ENCODE peak calls at places on chromosomes 5 and 9, in ten cellular contexts. X is breast epithelium, O is SK-N-SH, T is GM12891, D is H1, E is sigmoid colon, Y is HCT116, W is vagina, U is stomach, V is prostate gland. L is an unnamed sample.

GRCh38 chr9:119322137-119322695 is 47.0 kb downstream of the BRINP1 start:
- DNase-seq in X (no peak), O (no peak), T (no peak), D (no peak), E (no peak), Y (no peak), W (no peak), U (no peak), V (no peak), L (no peak)

GRCh38 chr5:139371482-139372435 is 11.3 kb downstream of the SLC23A1 start:
- DNase-seq in X (no peak), O (no peak), T (no peak), D (no peak), E (peak; percentile 38), Y (no peak), W (no peak), U (no peak), V (no peak), L (no peak)

GRCh38 chr9:92265159-92265558 is 28.3 kb downstream of the IARS1 start:
- DNase-seq in X (no peak), O (no peak), T (no peak), D (no peak), E (no peak), Y (no peak), W (no peak), U (no peak), V (no peak), L (no peak)

GRCh38 chr9:9170735-9171134 is 1371.2 kb upstream of the DMAC1 start:
- DNase-seq in X (no peak), O (peak; percentile 28), T (no peak), D (no peak), E (no peak), Y (no peak), W (no peak), U (no peak), V (no peak), L (no peak)

GRCh38 chr5:76175821-76176403 is 92.7 kb downstream of the SV2C start:
- DNase-seq in X (no peak), O (peak; percentile 75), T (peak; percentile 23), D (no peak), E (no peak), Y (no peak), W (no peak), U (no peak), V (no peak), L (no peak)

GRCh38 chr5:140806834-140807775 is at the start of gene PCDHA4:
- DNase-seq in X (no peak), O (peak; percentile 65), T (no peak), D (no peak), E (no peak), Y (no peak), W (no peak), U (no peak), V (no peak), L (no peak)

GRCh38 chr5:91910655-91911054 is 527.5 kb upstream of the ARRDC3 start:
- DNase-seq in X (no peak), O (no peak), T (no peak), D (no peak), E (no peak), Y (no peak), W (no peak), U (no peak), V (no peak), L (no peak)

GRCh38 chr5:43104102-43104501 is 16.6 kb upstream of the ZNF131 start:
- DNase-seq in X (no peak), O (no peak), T (no peak), D (no peak), E (no peak), Y (no peak), W (no peak), U (no peak), V (no peak), L (no peak)

GRCh38 chr5:157311595-157311994 is 45.7 kb downstream of the CYFIP2 start:
- DNase-seq in X (no peak), O (no peak), T (no peak), D (no peak), E (no peak), Y (no peak), W (no peak), U (no peak), V (no peak), L (no peak)

DNA sequence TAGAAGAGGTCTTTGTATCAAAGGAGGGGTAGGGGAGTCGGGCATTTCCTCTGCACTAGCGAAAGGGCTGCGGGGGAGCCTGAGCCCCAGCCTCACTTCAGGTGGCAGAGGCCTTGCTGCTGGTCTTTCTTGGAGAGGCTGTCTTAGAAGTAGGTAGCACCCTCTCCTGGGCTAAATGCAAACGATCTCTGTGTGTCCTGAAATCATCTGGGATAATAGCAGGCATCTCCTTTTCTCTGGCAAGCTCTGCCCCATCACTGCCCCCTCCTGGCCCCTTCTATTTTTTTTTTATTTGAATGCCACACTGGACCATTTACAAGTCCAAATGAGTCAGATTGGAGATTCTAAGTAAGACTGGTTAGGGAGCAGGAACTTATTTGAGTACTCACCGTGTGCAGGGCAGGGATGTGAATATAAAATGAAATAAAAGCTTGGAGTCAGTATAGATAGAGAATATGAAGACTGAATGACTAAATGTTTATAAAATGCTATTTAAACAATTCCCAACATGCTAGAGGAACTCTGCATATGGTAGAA is 137.1 kb downstream of the FGF1 start:
- DNase-seq in X (no peak), O (peak; percentile 87), T (peak; percentile 22), D (peak; percentile 78), E (peak; percentile 70), Y (peak; percentile 93), W (no peak), U (peak; percentile 36), V (peak; percentile 62), L (peak; percentile 11)
- TF ChIP-seq POLR2AphosphoS5 in X (no peak), O (peak; percentile 17), T (no peak), D (no peak), E (no peak), Y (peak; percentile 42), W (peak; percentile 37), U (no peak), V (peak; percentile 72), L (no peak)

GRCh38 chr5:151017897-151018296 is 2.5 kb upstream of the GPX3 start:
- DNase-seq in X (no peak), O (no peak), T (no peak), D (no peak), E (no peak), Y (no peak), W (no peak), U (no peak), V (no peak), L (no peak)

GRCh38 chr5:151018846-151019245 is 1.5 kb upstream of the GPX3 start:
- DNase-seq in X (no peak), O (no peak), T (no peak), D (no peak), E (no peak), Y (no peak), W (no peak), U (no peak), V (no peak), L (no peak)

GRCh38 chr5:151020304-151021031 is at the start of gene GPX3:
- DNase-seq in X (peak; percentile 88), O (peak; percentile 92), T (peak; percentile 64), D (peak; percentile 49), E (peak; percentile 98), Y (no peak), W (no peak), U (peak; percentile 89), V (peak; percentile 93), L (peak; percentile 48)

GRCh38 chr5:151021771-151022170 is 1.4 kb downstream of the GPX3 start:
- DNase-seq in X (no peak), O (no peak), T (no peak), D (no peak), E (no peak), Y (no peak), W (no peak), U (no peak), V (no peak), L (no peak)

DNA sequence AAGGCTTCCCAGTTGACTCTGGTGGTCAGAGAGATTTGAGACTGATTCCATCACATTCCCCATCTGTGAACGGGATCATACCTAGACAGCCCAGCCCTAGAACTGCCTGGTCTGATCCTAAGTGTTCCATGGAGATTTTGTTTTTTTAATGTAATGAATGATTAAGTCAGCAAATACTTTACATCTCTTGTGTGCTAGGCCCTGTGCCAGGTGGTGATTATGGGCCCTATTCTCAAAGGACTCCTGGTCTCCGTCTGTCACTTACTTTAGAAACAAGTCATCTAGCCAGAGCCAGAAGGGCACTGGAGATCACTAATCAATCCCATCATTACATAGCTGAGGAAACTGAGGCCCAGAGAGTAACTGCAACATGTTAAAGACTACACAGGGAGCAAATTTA is 1.1 kb upstream of the GPX3 start:
- DNase-seq in X (no peak), O (no peak), T (no peak), D (no peak), E (no peak), Y (no peak), W (no peak), U (no peak), V (no peak), L (no peak)
- TF ChIP-seq POLR2AphosphoS5 in X (no peak), O (no peak), T (no peak), D (no peak), E (no peak), Y (no peak), W (no peak), U (no peak), V (no peak), L (no peak)

DNA sequence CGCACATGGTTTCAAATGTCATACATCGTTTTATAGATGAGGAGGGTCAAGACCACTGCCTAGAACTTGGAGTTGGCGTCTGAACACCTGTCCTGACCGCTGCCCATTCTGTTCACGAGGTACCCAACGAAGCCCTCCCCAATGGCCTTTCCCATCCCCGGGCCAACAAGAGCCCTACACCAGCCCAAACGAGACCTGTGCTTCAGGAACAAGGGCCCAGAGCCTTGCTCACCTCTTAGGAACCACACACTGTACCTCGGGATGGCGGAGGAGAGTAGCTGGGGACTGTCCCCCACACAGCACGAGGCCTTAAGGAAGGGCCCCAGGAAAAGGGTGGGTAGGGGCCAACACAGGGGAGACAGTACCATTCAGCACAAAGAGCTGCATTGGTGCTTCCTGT is 3.0 kb downstream of the SURF6 start:
- DNase-seq in X (no peak), O (no peak), T (no peak), D (no peak), E (peak; percentile 36), Y (no peak), W (no peak), U (no peak), V (no peak), L (no peak)
- TF ChIP-seq POLR2AphosphoS5 in X (no peak), O (no peak), T (no peak), D (no peak), E (no peak), Y (no peak), W (no peak), U (no peak), V (no peak), L (no peak)

DNA sequence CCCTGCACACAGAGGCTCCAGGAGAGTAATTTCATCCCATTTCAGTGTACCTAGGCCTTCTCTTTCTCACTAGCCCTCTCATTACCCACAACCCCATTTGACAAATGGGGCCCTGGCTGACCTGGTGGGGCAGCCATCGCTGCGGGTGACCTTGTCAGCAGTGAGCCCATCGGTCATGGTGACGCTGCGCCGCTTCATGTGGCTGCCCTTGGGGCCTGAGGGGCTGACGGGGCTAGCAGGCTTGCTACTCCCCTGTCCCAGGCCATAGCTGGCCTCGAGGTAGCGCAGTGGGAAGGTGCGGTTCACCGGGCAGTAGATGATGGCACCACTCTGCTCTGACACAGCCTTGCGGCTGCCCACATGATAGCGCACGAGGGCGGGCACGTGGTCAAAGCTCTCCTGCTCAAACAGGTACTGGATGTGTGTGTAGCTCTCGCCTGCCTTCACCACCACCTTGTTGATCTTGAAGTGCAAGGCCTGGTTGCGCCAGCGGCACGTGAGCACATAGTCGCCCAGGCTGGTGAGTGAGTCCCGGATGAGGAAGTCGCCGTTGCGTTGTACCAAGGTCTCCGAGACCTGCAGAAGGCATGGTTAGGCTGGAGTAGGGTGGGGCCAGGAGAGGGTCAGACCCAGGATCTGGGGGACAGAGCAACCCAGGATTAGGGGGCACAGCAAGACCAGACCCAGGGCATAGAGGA is 14.1 kb upstream of the TOR2A start:
- DNase-seq in X (no peak), O (no peak), T (no peak), D (no peak), E (no peak), Y (no peak), W (no peak), U (no peak), V (no peak), L (no peak)
- TF ChIP-seq POLR2AphosphoS5 in X (no peak), O (no peak), T (no peak), D (no peak), E (no peak), Y (no peak), W (no peak), U (no peak), V (no peak), L (no peak)

L was measured in GM12892.